ENCODE peak calls at places on chromosomes 6 and 20, in nine cellular contexts. N, Z, X, W, P, C, S, R and F are unnamed samples. For H3K36me3, the result is how much of the 10 kb centered on the place peaks cover.

GRCh38 chr6:82555801-82556200 is 192.2 kb downstream of the TPBG start:
- DNase-seq in R (no peak), S (no peak), C (no peak), N (no peak), X (no peak), W (no peak), Z (peak), P (no peak), F (no peak)

GRCh38 chr6:27630727-27631613 is 158.1 kb upstream of the ZNF184 start:
- DNase-seq in N (peak), R (peak), X (peak), C (no peak), Z (peak), W (no peak), S (no peak), P (peak), F (no peak)

GRCh38 chr6:144104898-144105487 is 9.6 kb upstream of the SF3B5 start:
- DNase-seq in P (peak), Z (peak), N (peak), W (no peak), R (peak), S (no peak), C (no peak), X (peak), F (no peak)

GRCh38 chr20:17654649-17655285 is 27.3 kb downstream of the RRBP1 start:
- DNase-seq in X (peak), W (peak), R (peak), Z (peak), P (peak), N (no peak), S (no peak), C (no peak), F (no peak)

GRCh38 chr6:33172307-33173227 is 19.7 kb downstream of the COL11A2 start:
- DNase-seq in R (peak), P (peak), S (no peak), X (no peak), N (peak), W (peak), Z (peak), C (no peak), F (no peak)

GRCh38 chr6:129593233-129593564 is 116.8 kb downstream of the ARHGAP18 start:
- DNase-seq in X (no peak), R (no peak), C (no peak), W (no peak), P (peak), N (no peak), S (no peak), Z (peak), F (no peak)

GRCh38 chr20:52524865-52525264 is 333.3 kb upstream of the ZFP64 start:
- DNase-seq in P (no peak), S (no peak), W (no peak), Z (no peak), C (no peak), X (no peak), N (no peak), R (no peak), F (peak)

GRCh38 chr6:54801669-54802068 is 44.9 kb upstream of the FAM83B start:
- DNase-seq in R (peak), X (no peak), Z (peak), N (no peak), S (no peak), W (no peak), P (no peak), C (no peak), F (peak)

GRCh38 chr20:21665687-21666446 is 39.6 kb upstream of the PAX1 start:
- DNase-seq in N (no peak), W (no peak), Z (no peak), C (no peak), S (no peak), R (no peak), P (no peak), X (no peak), F (no peak)

DNA sequence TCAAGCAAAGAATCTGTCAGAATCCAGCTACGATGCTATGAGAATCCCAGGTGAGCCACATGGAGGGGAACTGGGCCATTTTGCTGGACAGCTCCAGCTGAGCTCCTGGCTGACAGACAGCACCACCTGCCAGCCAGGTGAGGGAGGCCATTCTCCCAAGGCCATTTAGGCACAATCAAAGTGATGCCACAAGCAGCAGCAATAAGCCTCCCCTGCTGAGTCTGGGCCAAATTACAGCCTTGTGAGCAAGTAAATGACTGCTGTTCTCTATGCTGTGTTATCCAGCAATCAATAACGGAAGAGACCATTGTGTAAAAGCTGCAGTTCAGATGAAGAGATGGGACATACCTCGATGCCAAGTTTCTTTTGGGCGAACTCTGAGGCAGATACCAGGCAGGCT is 14.1 kb upstream of the SCGN start:
- DNase-seq in C (no peak), W (no peak), R (no peak), X (peak), S (no peak), P (peak), Z (no peak), N (no peak), F (no peak)
- TF ChIP-seq CTCF in C (no peak), W (no peak), R (no peak), X (no peak), S (no peak), P (peak), Z (no peak), N (no peak), F (peak)

GRCh38 chr6:170532867-170533488 is 20.1 kb downstream of the PSMB1 start:
- DNase-seq in R (no peak), C (no peak), X (no peak), N (no peak), P (no peak), S (no peak), W (no peak), Z (peak), F (no peak)
- H3K36me3 ChIP-seq in R (half or more), C (half or more), X (under half), N (under half), P (under half), S (half or more), W (half or more), Z (under half), F (under half)

GRCh38 chr6:19852090-19852457 is 14.9 kb downstream of the ID4 start:
- DNase-seq in W (no peak), X (no peak), S (no peak), N (no peak), R (no peak), Z (no peak), C (no peak), P (no peak), F (no peak)
- TF ChIP-seq CTCF in W (no peak), X (no peak), S (peak), N (no peak), R (no peak), Z (no peak), C (no peak), P (no peak), F (no peak)

DNA sequence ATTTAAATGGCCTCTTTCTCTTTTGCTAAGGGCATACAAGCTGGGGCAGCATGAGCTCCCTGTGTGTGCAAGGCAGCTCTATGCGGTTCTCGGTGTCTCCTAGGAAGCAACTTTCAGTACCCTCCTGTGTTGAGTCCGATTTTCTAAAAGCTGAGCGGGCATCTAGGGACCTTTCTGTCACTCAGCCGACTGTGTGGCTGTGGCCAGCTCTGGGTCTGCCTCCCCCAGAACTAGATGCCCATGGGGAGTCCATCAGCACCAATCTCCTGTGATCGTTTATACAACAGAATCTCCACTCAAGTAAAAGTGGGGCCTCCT is 7.5 kb downstream of the NELFCD start:
- DNase-seq in R (no peak), X (no peak), S (no peak), Z (no peak), W (peak), C (no peak), N (no peak), P (no peak), F (no peak)
- H3K36me3 ChIP-seq in R (half or more), X (half or more), S (half or more), Z (under half), W (half or more), C (half or more), N (under half), P (half or more), F (under half)

DNA sequence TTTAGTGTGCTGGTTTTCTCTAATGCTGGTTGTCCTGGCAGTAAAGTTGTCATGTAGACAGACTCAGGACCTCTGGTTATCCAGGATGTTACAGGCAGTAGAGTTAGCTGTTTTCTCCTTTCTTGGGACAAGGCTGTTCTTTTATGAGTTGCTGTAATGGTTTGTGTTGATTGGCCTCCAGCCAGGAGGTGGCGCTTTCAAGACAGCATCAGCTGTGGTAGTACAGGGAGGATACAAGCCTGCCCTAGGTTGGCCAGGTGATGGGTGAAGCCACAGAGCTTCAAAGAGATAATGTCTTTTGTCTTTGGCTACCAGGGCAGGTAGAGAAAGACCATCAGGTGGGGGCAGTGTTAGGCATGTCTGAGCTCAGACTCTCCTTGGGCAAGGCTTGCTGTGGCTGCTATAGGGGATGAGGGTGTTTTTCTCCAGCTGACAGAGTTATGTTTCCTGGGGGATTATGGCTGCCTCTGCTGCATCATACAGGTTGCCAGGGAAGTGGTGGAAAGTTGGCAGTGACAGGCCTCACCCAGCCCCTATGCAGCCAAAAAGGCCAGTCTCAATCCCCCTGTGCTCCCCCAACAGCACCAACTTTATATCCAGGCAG is 127.2 kb upstream of the TAB2 start:
- DNase-seq in W (peak), X (no peak), S (peak), N (peak), R (peak), C (no peak), Z (peak), P (peak), F (no peak)
- TF ChIP-seq CTCF in W (peak), X (no peak), S (peak), N (no peak), R (peak), C (no peak), Z (no peak), P (peak), F (peak)

GRCh38 chr20:3218307-3218988 is 9.2 kb downstream of the ITPA start:
- DNase-seq in W (peak), S (peak), P (peak), N (peak), C (no peak), Z (peak), X (peak), R (peak), F (no peak)
- H3K36me3 ChIP-seq in W (half or more), S (half or more), P (under half), N (under half), C (half or more), Z (under half), X (under half), R (under half), F (under half)

GRCh38 chr6:52595796-52596130 is 18.9 kb upstream of the TRAM2 start:
- DNase-seq in Z (no peak), W (no peak), S (no peak), X (no peak), R (no peak), C (no peak), P (no peak), N (no peak), F (no peak)
- TF ChIP-seq CTCF in Z (no peak), W (no peak), S (no peak), X (no peak), R (no peak), C (no peak), P (no peak), N (no peak), F (no peak)

DNA sequence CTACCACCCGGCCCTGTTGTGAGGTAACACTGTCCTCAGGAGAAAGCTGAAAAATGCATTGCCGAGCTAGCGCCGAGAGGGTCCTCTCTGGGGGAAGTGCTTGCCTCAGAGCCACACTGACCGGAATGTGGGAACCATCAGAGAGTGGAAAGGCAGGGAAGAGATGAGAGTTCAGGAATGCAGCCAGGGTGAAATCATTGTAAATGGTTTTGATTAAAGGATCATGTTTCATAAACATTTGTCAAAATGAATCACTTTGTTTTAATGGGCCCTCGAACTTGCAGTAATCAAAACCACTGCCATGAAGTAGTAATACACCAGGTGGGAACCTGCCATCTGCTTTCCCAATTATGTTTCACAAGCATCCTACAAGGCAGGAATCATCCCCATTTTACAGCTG is 16.9 kb upstream of the IL17F start:
- DNase-seq in N (no peak), S (no peak), W (no peak), C (no peak), R (no peak), X (no peak), Z (peak), P (no peak), F (no peak)
- H3K36me3 ChIP-seq in N (under half), S (under half), W (under half), C (under half), R (half or more), X (under half), Z (under half), P (under half), F (under half)

GRCh38 chr6:155340464-155341129 is 26.3 kb upstream of the TFB1M start:
- DNase-seq in S (no peak), N (no peak), C (no peak), W (no peak), Z (peak), P (peak), X (no peak), R (peak), F (no peak)
- TF ChIP-seq CTCF in S (no peak), N (no peak), C (no peak), W (no peak), Z (peak), P (peak), X (peak), R (peak), F (peak)